ENCODE peak calls at places on chromosomes 3 and 15, in ten cellular contexts. S, L, E, Z, P, M, C, I, R and T are unnamed samples.

GRCh38 chr3:97579365-97579764 is 185.2 kb upstream of the ARL6 start:
- DNase-seq in S (no peak), L (no peak), E (no peak), Z (no peak), P (no peak), M (no peak), C (no peak), I (no peak), R (no peak), T (no peak)

GRCh38 chr15:87498545-87498944 is 758.0 kb downstream of the NTRK3 start:
- DNase-seq in S (no peak), L (no peak), E (peak), Z (no peak), P (no peak), M (no peak), C (peak), I (no peak), R (peak), T (no peak)

GRCh38 chr3:196122021-196122687 is 40.3 kb upstream of the TFRC start:
- DNase-seq in S (no peak), L (no peak), E (peak), Z (no peak), P (no peak), M (no peak), C (no peak), I (peak), R (no peak), T (no peak)

GRCh38 chr3:105836533-105836932 is 32.3 kb downstream of the CBLB start:
- DNase-seq in S (no peak), L (no peak), E (peak), Z (peak), P (no peak), M (no peak), C (no peak), I (peak), R (no peak), T (no peak)

GRCh38 chr3:157088506-157089454 is 71.2 kb downstream of the CCNL1 start:
- DNase-seq in S (peak), L (peak), E (peak), Z (peak), P (peak), M (peak), C (peak), I (peak), R (peak), T (peak)

GRCh38 chr3:114389156-114389555 is 95.3 kb downstream of the TIGIT start:
- DNase-seq in S (no peak), L (peak), E (no peak), Z (no peak), P (no peak), M (peak), C (no peak), I (no peak), R (no peak), T (no peak)

GRCh38 chr3:89098964-89099585 is 8.3 kb upstream of the EPHA3 start:
- DNase-seq in S (no peak), L (peak), E (peak), Z (peak), P (peak), M (no peak), C (peak), I (peak), R (no peak), T (peak)

GRCh38 chr15:28888302-28888894 is 2.6 kb downstream of the APBA2 start:
- DNase-seq in S (no peak), L (no peak), E (no peak), Z (no peak), P (no peak), M (no peak), C (no peak), I (no peak), R (no peak), T (no peak)

GRCh38 chr15:62087671-62088360 is 21.0 kb downstream of the C2CD4A start:
- DNase-seq in S (no peak), L (no peak), E (no peak), Z (peak), P (no peak), M (no peak), C (no peak), I (peak), R (no peak), T (no peak)

GRCh38 chr3:52174896-52175295 is 20.7 kb upstream of the POC1A start:
- DNase-seq in S (no peak), L (no peak), E (no peak), Z (no peak), P (no peak), M (no peak), C (no peak), I (peak), R (no peak), T (no peak)

GRCh38 chr3:184284696-184285095 is 8.9 kb downstream of the ECE2 start:
- DNase-seq in S (no peak), L (peak), E (peak), Z (peak), P (peak), M (no peak), C (peak), I (peak), R (no peak), T (no peak)

GRCh38 chr3:141070229-141070628 is 19.1 kb downstream of the SPSB4 start:
- DNase-seq in S (no peak), L (no peak), E (no peak), Z (no peak), P (no peak), M (no peak), C (no peak), I (no peak), R (no peak), T (no peak)

GRCh38 chr3:38054166-38054991 is 15.4 kb downstream of the DLEC1 start:
- DNase-seq in S (no peak), L (no peak), E (peak), Z (no peak), P (no peak), M (no peak), C (no peak), I (no peak), R (no peak), T (no peak)

GRCh38 chr3:57706462-57706861 is 13.6 kb upstream of the DENND6A start:
- DNase-seq in S (no peak), L (peak), E (peak), Z (peak), P (peak), M (no peak), C (no peak), I (peak), R (peak), T (no peak)

GRCh38 chr3:153210116-153210515 is 48.1 kb downstream of the RAP2B start:
- DNase-seq in S (no peak), L (no peak), E (peak), Z (peak), P (no peak), M (no peak), C (no peak), I (peak), R (no peak), T (no peak)

GRCh38 chr3:36763850-36764703 is at the start of gene DCLK3:
- DNase-seq in S (no peak), L (peak), E (no peak), Z (no peak), P (no peak), M (no peak), C (no peak), I (no peak), R (no peak), T (no peak)

GRCh38 chr3:172225215-172225707 is 185.9 kb downstream of the FNDC3B start:
- DNase-seq in S (no peak), L (no peak), E (no peak), Z (no peak), P (no peak), M (no peak), C (no peak), I (no peak), R (no peak), T (no peak)

GRCh38 chr15:68503791-68504720 is 72.1 kb upstream of the ITGA11 start:
- DNase-seq in S (no peak), L (no peak), E (peak), Z (peak), P (peak), M (no peak), C (no peak), I (peak), R (no peak), T (no peak)

GRCh38 chr15:74873036-74873755 is at the start of gene SCAMP2:
- DNase-seq in S (peak), L (peak), E (peak), Z (peak), P (peak), M (peak), C (peak), I (peak), R (peak), T (peak)

GRCh38 chr3:55164876-55165275 is 237.0 kb upstream of the LRTM1 start:
- DNase-seq in S (no peak), L (no peak), E (peak), Z (no peak), P (no peak), M (no peak), C (no peak), I (peak), R (peak), T (no peak)

GRCh38 chr3:194245975-194246561 is 105.1 kb downstream of the CPN2 start:
- DNase-seq in S (no peak), L (no peak), E (no peak), Z (no peak), P (no peak), M (no peak), C (no peak), I (no peak), R (no peak), T (no peak)

GRCh38 chr3:148975277-148975676 is 16.1 kb upstream of the GYG1 start:
- DNase-seq in S (peak), L (no peak), E (no peak), Z (peak), P (no peak), M (no peak), C (no peak), I (peak), R (no peak), T (no peak)

GRCh38 chr3:59784164-59784563 is 734.3 kb upstream of the CFAP20DC start:
- DNase-seq in S (no peak), L (no peak), E (no peak), Z (no peak), P (no peak), M (no peak), C (no peak), I (no peak), R (no peak), T (no peak)

GRCh38 chr3:100968908-100969556 is 24.2 kb downstream of the ABI3BP start:
- DNase-seq in S (no peak), L (no peak), E (no peak), Z (peak), P (no peak), M (no peak), C (no peak), I (peak), R (no peak), T (no peak)

GRCh38 chr15:85316244-85316934 is 64.0 kb upstream of the AKAP13 start:
- DNase-seq in S (no peak), L (peak), E (peak), Z (peak), P (peak), M (no peak), C (no peak), I (peak), R (peak), T (no peak)

GRCh38 chr15:85582719-85583089 is 202.3 kb downstream of the AKAP13 start:
- DNase-seq in S (peak), L (peak), E (peak), Z (peak), P (peak), M (peak), C (no peak), I (peak), R (no peak), T (peak)

GRCh38 chr15:51229907-51230328 is 108.5 kb downstream of the CYP19A1 start:
- DNase-seq in S (no peak), L (peak), E (peak), Z (peak), P (no peak), M (no peak), C (peak), I (peak), R (no peak), T (no peak)

GRCh38 chr3:186953011-186953487 is 22.7 kb downstream of the ST6GAL1 start:
- DNase-seq in S (no peak), L (no peak), E (peak), Z (no peak), P (no peak), M (no peak), C (no peak), I (no peak), R (no peak), T (no peak)

GRCh38 chr3:171000281-171000680 is 26.2 kb downstream of the SLC2A2 start:
- DNase-seq in S (no peak), L (no peak), E (peak), Z (no peak), P (no peak), M (no peak), C (no peak), I (peak), R (no peak), T (no peak)

DNA sequence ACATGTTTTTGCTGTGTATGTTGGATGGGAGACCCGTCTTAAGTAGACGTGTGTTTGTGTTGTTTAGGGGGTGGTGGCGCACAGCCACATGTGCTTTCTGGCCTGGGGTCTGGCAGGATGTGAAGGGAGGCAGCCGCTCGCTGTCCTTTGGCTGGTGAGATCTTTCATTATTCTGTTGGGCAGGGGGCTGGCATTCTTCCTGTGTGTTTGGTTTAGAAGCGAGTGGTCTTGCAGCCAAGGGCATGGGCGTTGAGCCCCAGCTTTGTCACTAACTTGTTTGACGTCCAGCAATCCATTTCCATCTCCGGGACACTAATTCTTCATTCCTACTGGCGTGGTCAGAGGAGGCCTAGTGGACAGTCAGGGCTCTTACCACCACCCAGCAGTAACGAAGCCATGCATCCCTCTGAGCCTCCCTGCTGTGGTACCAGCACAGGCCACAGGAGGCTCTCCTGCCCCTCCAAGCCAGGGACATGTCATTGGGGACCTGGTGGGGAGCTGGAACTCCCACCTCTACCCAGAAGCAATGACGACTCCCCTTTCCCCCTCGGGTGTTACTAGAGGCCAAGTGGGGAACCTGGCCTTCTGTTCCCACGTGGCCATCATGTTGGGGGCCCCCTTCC is 10.7 kb downstream of the THSD4 start:
- DNase-seq in S (no peak), L (no peak), E (peak), Z (peak), P (no peak), M (no peak), C (no peak), I (no peak), R (no peak), T (no peak)
- H3K4me3 ChIP-seq in S (no peak), L (no peak), E (no peak), Z (peak), P (no peak), M (no peak), C (no peak), I (no peak), R (no peak), T (no peak)

GRCh38 chr3:28347374-28348285 is 891 bp upstream of the ZCWPW2 start:
- DNase-seq in S (no peak), L (peak), E (peak), Z (peak), P (no peak), M (no peak), C (no peak), I (peak), R (peak), T (no peak)
- H3K4me3 ChIP-seq in S (peak), L (peak), E (peak), Z (peak), P (peak), M (peak), C (peak), I (peak), R (peak), T (peak)

DNA sequence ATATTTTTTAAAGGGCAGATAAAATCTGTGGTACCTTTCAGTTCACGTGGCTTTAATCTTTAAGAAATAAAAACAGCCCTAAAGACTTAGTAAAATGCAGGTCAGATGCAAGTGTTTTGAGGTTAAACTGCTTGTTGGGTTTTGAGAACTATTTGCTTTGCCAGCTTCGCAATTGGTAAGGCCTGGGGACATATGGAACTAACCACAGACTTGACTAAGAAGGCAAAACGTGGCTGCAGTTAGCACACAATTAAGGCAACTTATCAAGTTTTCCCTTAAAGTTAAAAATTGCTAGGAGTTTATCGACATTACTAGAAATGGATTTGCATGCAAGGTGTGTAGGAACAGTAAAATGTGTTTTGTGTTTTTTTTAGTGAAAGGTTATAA is 206.9 kb downstream of the ZNF385D start:
- DNase-seq in S (no peak), L (no peak), E (no peak), Z (peak), P (no peak), M (no peak), C (no peak), I (peak), R (peak), T (no peak)
- H3K4me3 ChIP-seq in S (no peak), L (no peak), E (no peak), Z (no peak), P (no peak), M (no peak), C (no peak), I (no peak), R (no peak), T (no peak)

DNA sequence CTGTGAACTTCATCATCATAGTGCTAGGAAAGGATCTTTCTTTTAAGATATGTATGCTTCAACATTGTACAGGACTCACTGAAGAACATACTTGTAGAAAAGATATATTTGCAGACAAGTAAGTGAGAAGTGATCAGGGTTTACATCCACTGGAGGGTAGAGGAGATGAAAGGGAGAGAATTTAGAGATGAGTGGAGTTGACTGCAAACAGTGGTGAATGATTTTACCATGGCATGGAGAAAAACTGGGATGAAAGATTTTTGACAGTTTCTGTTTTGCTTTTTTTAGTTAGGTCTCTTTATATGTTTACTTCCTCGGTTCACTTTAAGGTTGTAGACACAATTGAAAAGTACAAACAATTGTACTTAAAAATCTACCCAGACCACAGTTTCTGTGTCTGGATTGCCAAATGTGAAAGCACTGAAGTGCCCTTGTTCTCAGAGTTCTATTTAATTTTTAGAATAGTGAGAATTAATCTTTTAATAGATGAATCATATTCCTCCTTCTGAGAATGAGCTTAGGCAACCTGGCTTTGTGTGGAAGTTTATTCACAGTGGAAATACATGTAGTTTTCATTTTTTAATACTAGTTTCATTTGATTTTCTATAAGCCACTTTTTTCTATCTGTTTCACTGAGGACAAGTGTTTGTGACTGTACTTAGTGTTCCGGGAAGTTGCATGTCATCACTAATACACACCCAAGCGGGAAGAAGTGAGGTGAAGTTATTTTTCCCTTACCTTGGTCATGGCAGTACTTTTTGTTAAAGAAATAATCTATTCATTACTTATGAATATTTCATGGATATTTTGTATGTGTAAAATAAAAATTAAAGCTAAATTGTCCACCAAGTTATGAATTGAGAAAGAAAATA is 1.8 kb upstream of the GPR171 start:
- DNase-seq in S (no peak), L (peak), E (no peak), Z (no peak), P (no peak), M (no peak), C (no peak), I (no peak), R (no peak), T (no peak)
- H3K4me3 ChIP-seq in S (no peak), L (no peak), E (no peak), Z (no peak), P (no peak), M (peak), C (no peak), I (no peak), R (no peak), T (no peak)

DNA sequence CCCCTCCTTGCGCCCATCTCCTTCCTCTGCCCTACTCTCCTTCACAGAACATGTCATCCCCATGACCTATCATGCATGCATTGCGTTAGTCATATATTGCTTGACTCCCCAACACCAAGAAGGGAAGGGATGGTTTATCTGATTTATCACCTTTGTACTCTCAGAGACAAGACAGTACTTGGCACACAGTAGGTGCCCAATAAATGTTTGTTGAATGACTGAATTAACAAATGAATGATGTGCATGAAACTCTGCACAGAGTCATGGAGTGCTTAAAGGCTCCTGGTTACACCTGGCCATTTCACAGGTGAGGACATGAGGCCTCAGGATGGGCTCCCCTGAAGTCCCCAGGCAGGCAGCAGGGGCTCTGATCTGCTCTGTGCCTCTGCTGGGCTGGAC is 59.6 kb downstream of the IQSEC1 start:
- DNase-seq in S (no peak), L (no peak), E (no peak), Z (no peak), P (no peak), M (no peak), C (no peak), I (no peak), R (no peak), T (peak)
- H3K4me3 ChIP-seq in S (no peak), L (no peak), E (no peak), Z (no peak), P (no peak), M (peak), C (no peak), I (no peak), R (no peak), T (no peak)

DNA sequence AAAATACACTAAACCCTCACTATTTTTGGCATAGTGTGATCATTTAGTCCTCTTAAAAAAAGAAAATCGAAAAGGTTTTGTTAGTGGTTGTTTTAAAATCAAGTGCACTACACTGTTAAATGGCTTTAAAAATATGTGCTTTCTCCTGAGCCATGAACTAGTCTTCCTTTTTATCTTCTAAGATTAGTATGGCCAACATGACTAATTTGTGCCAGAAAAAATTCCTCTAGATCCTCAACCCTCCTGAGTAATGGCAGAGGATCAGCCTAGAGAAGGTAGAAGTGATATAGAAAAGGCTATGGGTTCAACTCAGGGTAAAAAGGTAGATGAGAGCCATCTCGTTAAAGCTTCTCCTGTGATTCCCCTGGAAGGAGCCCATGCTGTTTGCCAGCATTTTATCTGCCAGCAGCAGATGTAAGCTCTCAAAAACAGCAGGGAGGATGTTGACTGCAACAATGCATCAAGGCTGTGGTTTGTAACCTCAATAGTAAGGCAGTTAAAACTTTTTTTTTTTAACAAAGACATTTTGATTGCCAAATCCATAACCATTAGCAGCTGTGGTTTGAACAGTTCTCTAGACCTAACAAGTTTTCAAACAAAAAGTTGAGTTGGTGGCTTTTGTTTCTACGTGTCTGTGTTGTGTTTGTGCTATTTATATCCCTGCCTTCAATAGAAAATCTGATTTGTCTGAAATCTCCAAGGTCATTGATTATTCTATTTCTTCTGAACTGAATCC is 30.2 kb upstream of the ZNF609 start:
- DNase-seq in S (peak), L (peak), E (peak), Z (peak), P (peak), M (peak), C (peak), I (peak), R (peak), T (peak)
- H3K4me3 ChIP-seq in S (no peak), L (no peak), E (no peak), Z (no peak), P (no peak), M (peak), C (no peak), I (no peak), R (no peak), T (no peak)